ENCODE peak calls at places on chromosomes 5 and 9, in ten cellular contexts. One of them, this sample, is unnamed.
A peak's percentile ranks its signal among the peaks of the same experiment; 100 is the strongest.

GRCh38 chr5:113514263-113514590 is 733 bp downstream of the YTHDC2 start:
- DNase-seq in stomach: no peak
- DNase-seq in colonic mucosa: no peak
- DNase-seq in breast epithelium: no peak
- DNase-seq in astrocyte: no peak
- DNase-seq in heart right ventricle: no peak
- DNase-seq in PC-3: no peak
- DNase-seq in GM23248: peak; percentile 61
- DNase-seq in ovary: no peak
- DNase-seq in PC-9: no peak
- DNase-seq in this sample: no peak

GRCh38 chr9:93612796-93613154 is 36.4 kb downstream of the PHF2 start:
- DNase-seq in breast epithelium: no peak
- DNase-seq in colonic mucosa: no peak
- DNase-seq in PC-3: no peak
- DNase-seq in GM23248: no peak
- DNase-seq in stomach: no peak
- DNase-seq in ovary: no peak
- DNase-seq in heart right ventricle: no peak
- DNase-seq in PC-9: no peak
- DNase-seq in astrocyte: no peak
- DNase-seq in this sample: no peak

GRCh38 chr9:96612966-96613589 is 6.6 kb downstream of the CDC14B start:
- DNase-seq in GM23248: no peak
- DNase-seq in colonic mucosa: no peak
- DNase-seq in astrocyte: peak; percentile 49
- DNase-seq in breast epithelium: no peak
- DNase-seq in PC-3: no peak
- DNase-seq in ovary: no peak
- DNase-seq in PC-9: no peak
- DNase-seq in heart right ventricle: no peak
- DNase-seq in stomach: no peak
- DNase-seq in this sample: no peak

GRCh38 chr5:160520609-160521391 is 99.1 kb downstream of the PTTG1 start:
- DNase-seq in colonic mucosa: no peak
- DNase-seq in heart right ventricle: no peak
- DNase-seq in GM23248: no peak
- DNase-seq in breast epithelium: no peak
- DNase-seq in PC-9: no peak
- DNase-seq in astrocyte: no peak
- DNase-seq in stomach: no peak
- DNase-seq in PC-3: no peak
- DNase-seq in ovary: no peak
- DNase-seq in this sample: no peak

GRCh38 chr5:58891072-58891970 is 308.4 kb downstream of the RAB3C start:
- DNase-seq in breast epithelium: peak; percentile 59
- DNase-seq in stomach: peak; percentile 70
- DNase-seq in heart right ventricle: peak; percentile 67
- DNase-seq in GM23248: peak; percentile 87
- DNase-seq in astrocyte: peak; percentile 78
- DNase-seq in ovary: peak; percentile 77
- DNase-seq in PC-3: peak; percentile 81
- DNase-seq in colonic mucosa: peak; percentile 69
- DNase-seq in PC-9: peak; percentile 69
- DNase-seq in this sample: no peak

GRCh38 chr5:181233436-181234115 is 10.1 kb downstream of the RACK1 start:
- DNase-seq in PC-3: no peak
- DNase-seq in breast epithelium: no peak
- DNase-seq in GM23248: no peak
- DNase-seq in colonic mucosa: no peak
- DNase-seq in PC-9: no peak
- DNase-seq in heart right ventricle: no peak
- DNase-seq in stomach: no peak
- DNase-seq in ovary: no peak
- DNase-seq in astrocyte: no peak
- DNase-seq in this sample: no peak

GRCh38 chr5:154243736-154244135 is 53.2 kb downstream of the GALNT10 start:
- DNase-seq in heart right ventricle: no peak
- DNase-seq in PC-9: no peak
- DNase-seq in stomach: no peak
- DNase-seq in ovary: no peak
- DNase-seq in astrocyte: peak; percentile 76
- DNase-seq in GM23248: peak; percentile 13
- DNase-seq in PC-3: no peak
- DNase-seq in breast epithelium: no peak
- DNase-seq in colonic mucosa: no peak
- DNase-seq in this sample: no peak

GRCh38 chr5:142000709-142001484 is 11.9 kb downstream of the GNPDA1 start:
- DNase-seq in PC-9: no peak
- DNase-seq in breast epithelium: no peak
- DNase-seq in stomach: no peak
- DNase-seq in colonic mucosa: no peak
- DNase-seq in ovary: no peak
- DNase-seq in heart right ventricle: no peak
- DNase-seq in astrocyte: no peak
- DNase-seq in GM23248: peak; percentile 41
- DNase-seq in PC-3: peak; percentile 32
- DNase-seq in this sample: no peak

GRCh38 chr9:91643474-91644102 is 220.0 kb upstream of the NFIL3 start:
- DNase-seq in heart right ventricle: no peak
- DNase-seq in GM23248: peak; percentile 10
- DNase-seq in stomach: no peak
- DNase-seq in colonic mucosa: no peak
- DNase-seq in astrocyte: no peak
- DNase-seq in PC-3: no peak
- DNase-seq in PC-9: no peak
- DNase-seq in ovary: no peak
- DNase-seq in breast epithelium: no peak
- DNase-seq in this sample: no peak

GRCh38 chr5:56490971-56491468 is 257.9 kb upstream of the ANKRD55 start:
- DNase-seq in ovary: no peak
- DNase-seq in breast epithelium: no peak
- DNase-seq in astrocyte: no peak
- DNase-seq in colonic mucosa: no peak
- DNase-seq in heart right ventricle: no peak
- DNase-seq in stomach: no peak
- DNase-seq in GM23248: no peak
- DNase-seq in PC-9: peak; percentile 87
- DNase-seq in PC-3: peak; percentile 86
- DNase-seq in this sample: no peak

GRCh38 chr5:149581931-149582768 is 852 bp downstream of the ARHGEF37 start:
- DNase-seq in astrocyte: no peak
- DNase-seq in PC-9: no peak
- DNase-seq in ovary: no peak
- DNase-seq in stomach: peak; percentile 59
- DNase-seq in PC-3: peak; percentile 43
- DNase-seq in breast epithelium: no peak
- DNase-seq in GM23248: peak; percentile 12
- DNase-seq in colonic mucosa: peak; percentile 68
- DNase-seq in heart right ventricle: peak; percentile 46
- DNase-seq in this sample: no peak

GRCh38 chr9:20357207-20357503 is 265.1 kb downstream of the MLLT3 start:
- DNase-seq in colonic mucosa: no peak
- DNase-seq in GM23248: no peak
- DNase-seq in breast epithelium: no peak
- DNase-seq in ovary: no peak
- DNase-seq in PC-9: no peak
- DNase-seq in PC-3: no peak
- DNase-seq in astrocyte: no peak
- DNase-seq in stomach: no peak
- DNase-seq in heart right ventricle: no peak
- DNase-seq in this sample: no peak
- H3K9me3 ChIP-seq in colonic mucosa: no peaks in the 10 kb centered on the region
- H3K9me3 ChIP-seq in GM23248: no peaks in the 10 kb centered on the region
- H3K9me3 ChIP-seq in breast epithelium: no peaks in the 10 kb centered on the region
- H3K9me3 ChIP-seq in ovary: no peaks in the 10 kb centered on the region
- H3K9me3 ChIP-seq in PC-9: no peaks in the 10 kb centered on the region
- H3K9me3 ChIP-seq in PC-3: no peaks in the 10 kb centered on the region
- H3K9me3 ChIP-seq in astrocyte: no peaks in the 10 kb centered on the region
- H3K9me3 ChIP-seq in stomach: no peaks in the 10 kb centered on the region
- H3K9me3 ChIP-seq in heart right ventricle: no peaks in the 10 kb centered on the region
- H3K9me3 ChIP-seq in this sample: no peaks in the 10 kb centered on the region

GRCh38 chr9:38046669-38047300 is 22.2 kb downstream of the SHB start:
- DNase-seq in PC-3: peak; percentile 94
- DNase-seq in colonic mucosa: no peak
- DNase-seq in stomach: peak; percentile 57
- DNase-seq in PC-9: peak; percentile 69
- DNase-seq in ovary: no peak
- DNase-seq in heart right ventricle: no peak
- DNase-seq in GM23248: peak; percentile 75
- DNase-seq in breast epithelium: peak; percentile 72
- DNase-seq in astrocyte: peak; percentile 86
- DNase-seq in this sample: no peak

GRCh38 chr9:38044706-38045105 is 24.3 kb downstream of the SHB start:
- DNase-seq in GM23248: no peak
- DNase-seq in PC-3: no peak
- DNase-seq in heart right ventricle: no peak
- DNase-seq in astrocyte: no peak
- DNase-seq in colonic mucosa: no peak
- DNase-seq in ovary: no peak
- DNase-seq in PC-9: no peak
- DNase-seq in stomach: no peak
- DNase-seq in breast epithelium: no peak
- DNase-seq in this sample: no peak

GRCh38 chr9:38047301-38048251 is 21.5 kb downstream of the SHB start:
- DNase-seq in colonic mucosa: peak; percentile 78
- DNase-seq in PC-9: peak; percentile 78
- DNase-seq in stomach: peak; percentile 75
- DNase-seq in ovary: no peak
- DNase-seq in GM23248: peak; percentile 96
- DNase-seq in PC-3: peak; percentile 96
- DNase-seq in astrocyte: peak; percentile 97
- DNase-seq in heart right ventricle: peak; percentile 80
- DNase-seq in breast epithelium: peak; percentile 71
- DNase-seq in this sample: no peak

GRCh38 chr9:38052147-38052546 is 16.9 kb downstream of the SHB start:
- DNase-seq in ovary: no peak
- DNase-seq in astrocyte: no peak
- DNase-seq in colonic mucosa: no peak
- DNase-seq in PC-9: no peak
- DNase-seq in breast epithelium: no peak
- DNase-seq in heart right ventricle: no peak
- DNase-seq in stomach: no peak
- DNase-seq in GM23248: no peak
- DNase-seq in PC-3: no peak
- DNase-seq in this sample: no peak

DNA sequence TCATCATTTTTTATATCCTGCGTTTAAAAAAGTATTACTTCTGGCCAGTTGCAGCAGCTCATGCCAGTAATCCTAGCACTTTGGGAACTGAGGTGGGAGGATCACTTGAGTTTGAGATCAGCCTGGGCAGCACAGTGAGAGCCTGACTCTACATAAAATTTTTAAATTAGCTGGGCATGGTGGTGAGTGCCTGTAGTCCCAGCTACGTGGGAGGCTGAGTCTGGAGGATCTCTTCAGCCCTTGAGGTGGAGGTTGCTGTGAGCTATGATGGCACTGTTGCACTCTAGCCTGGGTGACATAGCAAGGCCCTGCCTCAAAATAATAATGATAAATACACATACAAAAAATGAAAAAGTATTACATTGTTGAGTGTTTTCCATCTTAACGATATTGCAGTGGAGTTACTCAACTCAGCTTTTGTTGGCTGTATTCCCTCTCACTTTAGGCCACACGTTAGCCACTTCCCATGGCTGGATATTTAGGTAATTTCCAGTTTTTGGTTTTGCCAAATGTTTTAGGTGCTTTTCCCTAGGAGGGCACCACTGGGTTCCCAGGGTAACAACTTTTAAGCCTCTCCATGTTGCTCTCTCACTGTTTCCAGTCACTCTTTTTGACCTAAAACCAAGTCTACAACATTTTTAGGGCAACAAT is 20.6 kb downstream of the SHB start:
- DNase-seq in PC-9: no peak
- DNase-seq in ovary: no peak
- DNase-seq in stomach: no peak
- DNase-seq in colonic mucosa: no peak
- DNase-seq in PC-3: no peak
- DNase-seq in breast epithelium: no peak
- DNase-seq in heart right ventricle: no peak
- DNase-seq in astrocyte: peak; percentile 64
- DNase-seq in GM23248: peak; percentile 76
- DNase-seq in this sample: no peak
- H3K27ac ChIP-seq in PC-9: peak overlapping the region; percentile 100
- H3K27ac ChIP-seq in ovary: no peak overlapping the region
- H3K27ac ChIP-seq in stomach: peak overlapping the region; percentile 88
- H3K27ac ChIP-seq in colonic mucosa: peak overlapping the region; percentile 80
- H3K27ac ChIP-seq in PC-3: peak overlapping the region; percentile 99
- H3K27ac ChIP-seq in breast epithelium: peak overlapping the region; percentile 93
- H3K27ac ChIP-seq in heart right ventricle: peak overlapping the region; percentile 76
- H3K27ac ChIP-seq in astrocyte: peak overlapping the region; percentile 87
- H3K27ac ChIP-seq in GM23248: peak overlapping the region; percentile 87
- H3K27ac ChIP-seq in this sample: peak overlapping the region; percentile 87

GRCh38 chr5:110218994-110219393 is 507.5 kb downstream of the TMEM232 start:
- DNase-seq in PC-9: no peak
- DNase-seq in astrocyte: no peak
- DNase-seq in breast epithelium: no peak
- DNase-seq in GM23248: no peak
- DNase-seq in ovary: no peak
- DNase-seq in stomach: no peak
- DNase-seq in heart right ventricle: no peak
- DNase-seq in PC-3: no peak
- DNase-seq in colonic mucosa: no peak
- DNase-seq in this sample: no peak
- H3K9me3 ChIP-seq in PC-9: no peaks in the 10 kb centered on the region
- H3K9me3 ChIP-seq in astrocyte: no peaks in the 10 kb centered on the region
- H3K9me3 ChIP-seq in breast epithelium: peaks cover 70% of the 10 kb centered on the region
- H3K9me3 ChIP-seq in GM23248: peaks cover 8% of the 10 kb centered on the region
- H3K9me3 ChIP-seq in ovary: no peaks in the 10 kb centered on the region
- H3K9me3 ChIP-seq in stomach: no peaks in the 10 kb centered on the region
- H3K9me3 ChIP-seq in heart right ventricle: peaks cover 9% of the 10 kb centered on the region
- H3K9me3 ChIP-seq in PC-3: no peaks in the 10 kb centered on the region
- H3K9me3 ChIP-seq in colonic mucosa: no peaks in the 10 kb centered on the region
- H3K9me3 ChIP-seq in this sample: peaks cover 43% of the 10 kb centered on the region

DNA sequence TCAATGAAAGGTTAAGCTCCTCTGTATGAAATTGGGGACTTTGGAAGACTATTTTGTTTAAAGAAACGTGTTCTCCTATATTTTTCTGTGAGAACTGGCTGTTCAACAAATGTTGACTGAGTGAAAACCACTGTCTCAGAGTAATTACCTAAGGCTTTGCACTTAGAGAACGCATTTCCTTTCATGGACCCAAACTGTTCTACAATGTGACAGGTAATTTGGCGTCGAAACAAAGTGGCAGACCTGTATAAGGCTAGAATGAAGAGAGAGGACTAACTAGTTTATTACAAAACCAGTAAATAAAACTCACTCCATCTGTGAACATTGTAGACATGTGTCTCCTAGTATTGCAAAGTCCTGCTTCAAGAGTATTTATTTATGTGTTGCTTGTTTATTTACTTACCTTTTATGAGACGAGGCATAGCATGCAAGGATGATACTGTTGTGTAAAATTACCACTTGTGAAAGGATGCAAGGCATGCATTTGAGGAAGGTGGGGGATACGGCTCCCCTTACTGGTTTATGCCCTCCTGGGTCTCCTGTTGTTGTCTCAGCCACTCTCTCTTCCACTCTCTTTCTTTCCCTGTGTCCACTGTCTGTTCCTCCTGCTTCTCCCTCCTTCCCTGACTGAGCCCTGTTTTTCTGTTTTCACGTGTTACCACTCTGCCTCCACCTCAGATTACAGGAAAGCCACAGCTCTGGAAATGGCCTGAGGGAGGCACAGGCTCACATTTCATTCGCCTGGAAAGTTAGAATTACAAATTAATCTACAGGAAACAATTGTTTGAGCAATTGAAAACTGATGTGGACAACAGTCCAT is 444.0 kb upstream of the ZNF608 start:
- DNase-seq in PC-9: no peak
- DNase-seq in breast epithelium: no peak
- DNase-seq in stomach: no peak
- DNase-seq in colonic mucosa: no peak
- DNase-seq in heart right ventricle: no peak
- DNase-seq in GM23248: no peak
- DNase-seq in astrocyte: no peak
- DNase-seq in ovary: no peak
- DNase-seq in PC-3: peak; percentile 49
- DNase-seq in this sample: no peak
- H3K27ac ChIP-seq in PC-9: no peak overlapping the region
- H3K27ac ChIP-seq in breast epithelium: no peak overlapping the region
- H3K27ac ChIP-seq in stomach: no peak overlapping the region
- H3K27ac ChIP-seq in colonic mucosa: no peak overlapping the region
- H3K27ac ChIP-seq in heart right ventricle: no peak overlapping the region
- H3K27ac ChIP-seq in GM23248: no peak overlapping the region
- H3K27ac ChIP-seq in astrocyte: no peak overlapping the region
- H3K27ac ChIP-seq in ovary: no peak overlapping the region
- H3K27ac ChIP-seq in PC-3: no peak overlapping the region
- H3K27ac ChIP-seq in this sample: no peak overlapping the region